ENCODE peak calls at places on chromosome 1, in ten cellular contexts. One of them, this sample, is unnamed.

GRCh38 chr1:203096566-203096965 is 10.8 kb upstream of the MYOG start:
- DNase-seq in NB4: no peak
- DNase-seq in psoas muscle: no peak
- DNase-seq in brain microvascular endothelial cell: no peak
- DNase-seq in lower lobe of right lung: no peak
- DNase-seq in mucosa of descending colon: no peak
- DNase-seq in IMR-90: no peak
- DNase-seq in heart left ventricle: no peak
- DNase-seq in GM06990: no peak
- DNase-seq in upper lobe of right lung: no peak
- DNase-seq in this sample: no peak

GRCh38 chr1:59730759-59731478 is 83.8 kb upstream of the HOOK1 start:
- DNase-seq in NB4: peak; percentile 83
- DNase-seq in psoas muscle: peak; percentile 88
- DNase-seq in brain microvascular endothelial cell: peak; percentile 91
- DNase-seq in lower lobe of right lung: no peak
- DNase-seq in mucosa of descending colon: peak; percentile 77
- DNase-seq in IMR-90: peak; percentile 99
- DNase-seq in heart left ventricle: peak; percentile 64
- DNase-seq in GM06990: no peak
- DNase-seq in upper lobe of right lung: no peak
- DNase-seq in this sample: peak; percentile 97

GRCh38 chr1:26993237-26994019 is at the start of gene TRNP1:
- DNase-seq in NB4: peak; percentile 79
- DNase-seq in psoas muscle: peak; percentile 73
- DNase-seq in brain microvascular endothelial cell: peak; percentile 52
- DNase-seq in lower lobe of right lung: peak; percentile 81
- DNase-seq in mucosa of descending colon: peak; percentile 73
- DNase-seq in IMR-90: peak; percentile 78
- DNase-seq in heart left ventricle: peak; percentile 86
- DNase-seq in GM06990: peak; percentile 63
- DNase-seq in upper lobe of right lung: peak; percentile 86
- DNase-seq in this sample: peak; percentile 80

GRCh38 chr1:113898243-113898814 is 6.3 kb downstream of the AP4B1 start:
- DNase-seq in NB4: peak; percentile 18
- DNase-seq in psoas muscle: no peak
- DNase-seq in brain microvascular endothelial cell: no peak
- DNase-seq in lower lobe of right lung: no peak
- DNase-seq in mucosa of descending colon: no peak
- DNase-seq in IMR-90: no peak
- DNase-seq in heart left ventricle: no peak
- DNase-seq in GM06990: no peak
- DNase-seq in upper lobe of right lung: no peak
- DNase-seq in this sample: no peak

GRCh38 chr1:47986741-47987140 is 10.4 kb downstream of the TRABD2B start:
- DNase-seq in NB4: no peak
- DNase-seq in psoas muscle: no peak
- DNase-seq in brain microvascular endothelial cell: no peak
- DNase-seq in lower lobe of right lung: no peak
- DNase-seq in mucosa of descending colon: no peak
- DNase-seq in IMR-90: no peak
- DNase-seq in heart left ventricle: peak; percentile 72
- DNase-seq in GM06990: no peak
- DNase-seq in upper lobe of right lung: no peak
- DNase-seq in this sample: no peak

GRCh38 chr1:13710097-13710496 is 10.1 kb downstream of the PRDM2 start:
- DNase-seq in NB4: no peak
- DNase-seq in psoas muscle: no peak
- DNase-seq in brain microvascular endothelial cell: no peak
- DNase-seq in lower lobe of right lung: no peak
- DNase-seq in mucosa of descending colon: peak; percentile 36
- DNase-seq in IMR-90: no peak
- DNase-seq in heart left ventricle: no peak
- DNase-seq in GM06990: no peak
- DNase-seq in upper lobe of right lung: no peak
- DNase-seq in this sample: no peak

GRCh38 chr1:18580676-18581419 is 49.8 kb upstream of the PAX7 start:
- DNase-seq in NB4: no peak
- DNase-seq in psoas muscle: no peak
- DNase-seq in brain microvascular endothelial cell: no peak
- DNase-seq in lower lobe of right lung: no peak
- DNase-seq in mucosa of descending colon: no peak
- DNase-seq in IMR-90: no peak
- DNase-seq in heart left ventricle: no peak
- DNase-seq in GM06990: no peak
- DNase-seq in upper lobe of right lung: no peak
- DNase-seq in this sample: no peak

GRCh38 chr1:163596541-163597258 is 274.9 kb downstream of the NUF2 start:
- DNase-seq in NB4: no peak
- DNase-seq in psoas muscle: no peak
- DNase-seq in brain microvascular endothelial cell: no peak
- DNase-seq in lower lobe of right lung: no peak
- DNase-seq in mucosa of descending colon: no peak
- DNase-seq in IMR-90: no peak
- DNase-seq in heart left ventricle: no peak
- DNase-seq in GM06990: no peak
- DNase-seq in upper lobe of right lung: no peak
- DNase-seq in this sample: no peak

GRCh38 chr1:226674892-226675719 is 64.0 kb downstream of the ITPKB start:
- DNase-seq in NB4: peak; percentile 97
- DNase-seq in psoas muscle: peak; percentile 75
- DNase-seq in brain microvascular endothelial cell: no peak
- DNase-seq in lower lobe of right lung: peak; percentile 64
- DNase-seq in mucosa of descending colon: peak; percentile 62
- DNase-seq in IMR-90: no peak
- DNase-seq in heart left ventricle: peak; percentile 71
- DNase-seq in GM06990: peak; percentile 63
- DNase-seq in upper lobe of right lung: no peak
- DNase-seq in this sample: no peak

GRCh38 chr1:187079330-187079729 is 250.6 kb downstream of the PLA2G4A start:
- DNase-seq in NB4: no peak
- DNase-seq in psoas muscle: no peak
- DNase-seq in brain microvascular endothelial cell: no peak
- DNase-seq in lower lobe of right lung: no peak
- DNase-seq in mucosa of descending colon: no peak
- DNase-seq in IMR-90: no peak
- DNase-seq in heart left ventricle: no peak
- DNase-seq in GM06990: no peak
- DNase-seq in upper lobe of right lung: no peak
- DNase-seq in this sample: no peak

GRCh38 chr1:89935235-89935634 is 59.7 kb upstream of the ZNF326 start:
- DNase-seq in NB4: no peak
- DNase-seq in psoas muscle: no peak
- DNase-seq in brain microvascular endothelial cell: no peak
- DNase-seq in lower lobe of right lung: no peak
- DNase-seq in mucosa of descending colon: no peak
- DNase-seq in IMR-90: no peak
- DNase-seq in heart left ventricle: no peak
- DNase-seq in GM06990: no peak
- DNase-seq in upper lobe of right lung: no peak
- DNase-seq in this sample: no peak

GRCh38 chr1:94602312-94602711 is 60.8 kb upstream of the F3 start:
- DNase-seq in NB4: peak; percentile 100
- DNase-seq in psoas muscle: no peak
- DNase-seq in brain microvascular endothelial cell: no peak
- DNase-seq in lower lobe of right lung: peak; percentile 52
- DNase-seq in mucosa of descending colon: peak; percentile 40
- DNase-seq in IMR-90: peak; percentile 82
- DNase-seq in heart left ventricle: no peak
- DNase-seq in GM06990: no peak
- DNase-seq in upper lobe of right lung: peak; percentile 75
- DNase-seq in this sample: peak; percentile 60

GRCh38 chr1:210363119-210363518 is 34.4 kb downstream of the HHAT start:
- DNase-seq in NB4: no peak
- DNase-seq in psoas muscle: no peak
- DNase-seq in brain microvascular endothelial cell: no peak
- DNase-seq in lower lobe of right lung: no peak
- DNase-seq in mucosa of descending colon: peak; percentile 4
- DNase-seq in IMR-90: no peak
- DNase-seq in heart left ventricle: no peak
- DNase-seq in GM06990: no peak
- DNase-seq in upper lobe of right lung: no peak
- DNase-seq in this sample: no peak

DNA sequence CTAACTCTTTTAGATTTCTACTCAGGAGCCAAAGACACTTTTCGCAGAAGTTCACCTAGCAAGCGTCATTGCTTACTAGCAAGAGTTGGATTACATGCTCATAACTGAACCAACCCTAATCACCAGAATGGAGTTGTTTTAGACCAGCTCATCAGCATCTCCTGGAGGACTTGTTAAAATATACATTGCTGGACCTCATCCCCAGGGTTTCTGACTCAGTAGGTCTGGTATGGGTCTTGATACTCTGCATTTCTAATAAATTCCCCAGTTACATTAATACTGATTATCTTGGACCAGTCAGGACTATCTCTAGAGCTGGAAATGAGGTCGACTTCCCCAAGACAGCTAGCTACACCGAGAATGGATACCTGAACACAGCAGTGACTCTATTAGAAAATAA is 9.7 kb upstream of the PRDX6 start:
- DNase-seq in NB4: no peak
- DNase-seq in psoas muscle: no peak
- DNase-seq in brain microvascular endothelial cell: peak; percentile 52
- DNase-seq in lower lobe of right lung: no peak
- DNase-seq in mucosa of descending colon: no peak
- DNase-seq in IMR-90: peak; percentile 84
- DNase-seq in heart left ventricle: no peak
- DNase-seq in GM06990: no peak
- DNase-seq in upper lobe of right lung: no peak
- DNase-seq in this sample: no peak
- TF ChIP-seq CTCF in NB4: no peak
- TF ChIP-seq CTCF in psoas muscle: no peak
- TF ChIP-seq CTCF in brain microvascular endothelial cell: no peak
- TF ChIP-seq CTCF in lower lobe of right lung: no peak
- TF ChIP-seq CTCF in mucosa of descending colon: no peak
- TF ChIP-seq CTCF in IMR-90: peak; percentile 40
- TF ChIP-seq CTCF in heart left ventricle: no peak
- TF ChIP-seq CTCF in GM06990: no peak
- TF ChIP-seq CTCF in upper lobe of right lung: no peak
- TF ChIP-seq CTCF in this sample: no peak

GRCh38 chr1:168789501-168789900 is 60.5 kb upstream of the DPT start:
- DNase-seq in NB4: no peak
- DNase-seq in psoas muscle: no peak
- DNase-seq in brain microvascular endothelial cell: no peak
- DNase-seq in lower lobe of right lung: no peak
- DNase-seq in mucosa of descending colon: no peak
- DNase-seq in IMR-90: no peak
- DNase-seq in heart left ventricle: no peak
- DNase-seq in GM06990: no peak
- DNase-seq in upper lobe of right lung: no peak
- DNase-seq in this sample: no peak

GRCh38 chr1:168788262-168788661 is 59.3 kb upstream of the DPT start:
- DNase-seq in NB4: no peak
- DNase-seq in psoas muscle: no peak
- DNase-seq in brain microvascular endothelial cell: no peak
- DNase-seq in lower lobe of right lung: no peak
- DNase-seq in mucosa of descending colon: no peak
- DNase-seq in IMR-90: no peak
- DNase-seq in heart left ventricle: no peak
- DNase-seq in GM06990: no peak
- DNase-seq in upper lobe of right lung: no peak
- DNase-seq in this sample: no peak

GRCh38 chr1:168792142-168792541 is 63.1 kb upstream of the DPT start:
- DNase-seq in NB4: no peak
- DNase-seq in psoas muscle: no peak
- DNase-seq in brain microvascular endothelial cell: no peak
- DNase-seq in lower lobe of right lung: no peak
- DNase-seq in mucosa of descending colon: no peak
- DNase-seq in IMR-90: no peak
- DNase-seq in heart left ventricle: no peak
- DNase-seq in GM06990: peak; percentile 13
- DNase-seq in upper lobe of right lung: no peak
- DNase-seq in this sample: no peak

DNA sequence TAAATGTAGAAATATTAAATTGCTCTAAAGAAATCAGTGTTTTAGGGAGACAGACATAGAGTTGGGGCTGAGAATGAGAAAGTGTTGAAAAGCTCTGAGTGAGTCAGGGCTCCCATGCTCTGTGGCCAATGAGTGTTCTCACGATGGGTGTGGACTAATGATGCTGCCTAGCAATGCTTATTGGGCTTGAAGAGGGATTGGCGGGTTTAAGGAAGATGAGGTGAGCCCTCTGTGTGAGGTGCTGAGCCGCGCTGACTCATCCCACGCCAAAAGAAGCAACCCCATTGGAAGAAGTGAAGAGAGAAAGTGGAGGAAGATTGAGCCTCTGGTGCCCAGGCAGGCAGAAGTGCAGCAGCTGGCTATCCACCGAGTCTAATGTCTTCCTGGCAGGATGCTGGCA is 65.1 kb upstream of the DPT start:
- DNase-seq in NB4: no peak
- DNase-seq in psoas muscle: no peak
- DNase-seq in brain microvascular endothelial cell: no peak
- DNase-seq in lower lobe of right lung: no peak
- DNase-seq in mucosa of descending colon: no peak
- DNase-seq in IMR-90: no peak
- DNase-seq in heart left ventricle: no peak
- DNase-seq in GM06990: no peak
- DNase-seq in upper lobe of right lung: no peak
- DNase-seq in this sample: no peak
- H3K4me3 ChIP-seq in NB4: no peak overlapping the region
- H3K4me3 ChIP-seq in psoas muscle: no peak overlapping the region
- H3K4me3 ChIP-seq in brain microvascular endothelial cell: no peak overlapping the region
- H3K4me3 ChIP-seq in lower lobe of right lung: no peak overlapping the region
- H3K4me3 ChIP-seq in mucosa of descending colon: no peak overlapping the region
- H3K4me3 ChIP-seq in IMR-90: no peak overlapping the region
- H3K4me3 ChIP-seq in heart left ventricle: no peak overlapping the region
- H3K4me3 ChIP-seq in GM06990: no peak overlapping the region
- H3K4me3 ChIP-seq in upper lobe of right lung: no peak overlapping the region
- H3K4me3 ChIP-seq in this sample: no peak overlapping the region

DNA sequence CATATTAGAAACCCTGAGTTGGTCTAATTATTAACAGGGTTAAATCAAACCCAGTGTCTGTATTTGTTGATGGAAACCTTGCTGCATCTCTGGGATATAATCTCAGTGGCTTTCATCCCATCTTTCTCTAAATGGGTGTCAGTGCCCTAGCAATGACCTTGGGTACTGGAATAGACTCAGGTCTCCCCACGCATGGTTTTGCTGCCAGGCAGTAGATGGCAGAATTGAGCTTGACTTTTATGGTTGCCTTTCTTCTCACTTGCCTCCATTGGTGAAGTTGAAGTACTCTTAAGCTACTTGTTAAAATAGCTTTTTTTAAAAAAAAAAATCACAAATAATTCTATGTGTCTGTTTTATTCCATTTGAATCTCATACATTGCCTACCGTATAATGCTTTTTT is 81.8 kb upstream of the HMCN1 start:
- DNase-seq in NB4: peak; percentile 34
- DNase-seq in psoas muscle: no peak
- DNase-seq in brain microvascular endothelial cell: no peak
- DNase-seq in lower lobe of right lung: no peak
- DNase-seq in mucosa of descending colon: no peak
- DNase-seq in IMR-90: no peak
- DNase-seq in heart left ventricle: no peak
- DNase-seq in GM06990: no peak
- DNase-seq in upper lobe of right lung: no peak
- DNase-seq in this sample: no peak
- TF ChIP-seq CTCF in NB4: peak; percentile 33
- TF ChIP-seq CTCF in psoas muscle: no peak
- TF ChIP-seq CTCF in brain microvascular endothelial cell: peak; percentile 40
- TF ChIP-seq CTCF in lower lobe of right lung: peak; percentile 24
- TF ChIP-seq CTCF in mucosa of descending colon: no peak
- TF ChIP-seq CTCF in IMR-90: no peak
- TF ChIP-seq CTCF in heart left ventricle: no peak
- TF ChIP-seq CTCF in GM06990: peak; percentile 36
- TF ChIP-seq CTCF in upper lobe of right lung: peak; percentile 24
- TF ChIP-seq CTCF in this sample: peak; percentile 21

GRCh38 chr1:193417945-193418744 is 231.7 kb upstream of the B3GALT2 start:
- DNase-seq in NB4: peak; percentile 14
- DNase-seq in psoas muscle: no peak
- DNase-seq in brain microvascular endothelial cell: peak; percentile 18
- DNase-seq in lower lobe of right lung: no peak
- DNase-seq in mucosa of descending colon: peak; percentile 22
- DNase-seq in IMR-90: peak; percentile 58
- DNase-seq in heart left ventricle: no peak
- DNase-seq in GM06990: no peak
- DNase-seq in upper lobe of right lung: no peak
- DNase-seq in this sample: peak; percentile 51
- H3K4me3 ChIP-seq in NB4: peak overlapping the region; percentile 44
- H3K4me3 ChIP-seq in psoas muscle: peak overlapping the region; percentile 50
- H3K4me3 ChIP-seq in brain microvascular endothelial cell: peak overlapping the region; percentile 3
- H3K4me3 ChIP-seq in lower lobe of right lung: peak overlapping the region; percentile 41
- H3K4me3 ChIP-seq in mucosa of descending colon: no peak overlapping the region
- H3K4me3 ChIP-seq in IMR-90: peak overlapping the region; percentile 25
- H3K4me3 ChIP-seq in heart left ventricle: peak overlapping the region; percentile 61
- H3K4me3 ChIP-seq in GM06990: no peak overlapping the region
- H3K4me3 ChIP-seq in upper lobe of right lung: peak overlapping the region; percentile 41
- H3K4me3 ChIP-seq in this sample: no peak overlapping the region

This sample was measured in cardiac fibroblast.